ENCODE peak calls at places on chromosomes 3 and 15, in eight cellular contexts. F, W, S, B, Z, L, T and N are unnamed samples.

GRCh38 chr3:124859025-124859424 is 28.1 kb downstream of the ITGB5 start:
- DNase-seq in B (peak), W (no peak), F (no peak), T (no peak), L (peak), Z (peak), S (no peak), N (no peak)

GRCh38 chr3:195889843-195890407 is 18.4 kb downstream of the TNK2 start:
- DNase-seq in B (no peak), L (no peak), T (peak), W (no peak), F (no peak), S (no peak), Z (no peak), N (no peak)

GRCh38 chr3:45003859-45004258 is 22.2 kb upstream of the CLEC3B start:
- DNase-seq in L (no peak), T (no peak), W (no peak), B (no peak), S (no peak), Z (no peak), F (no peak), N (no peak)

GRCh38 chr15:40927497-40928346 is 1.4 kb upstream of the DLL4 start:
- DNase-seq in F (no peak), S (no peak), Z (no peak), W (no peak), T (no peak), L (no peak), B (no peak), N (peak)

GRCh38 chr3:79140718-79141117 is 627.1 kb downstream of the ROBO1 start:
- DNase-seq in T (no peak), F (peak), W (no peak), B (peak), L (no peak), S (no peak), Z (peak), N (no peak)

GRCh38 chr3:188319569-188319968 is 165.6 kb downstream of the LPP start:
- DNase-seq in S (no peak), F (peak), W (no peak), B (peak), L (no peak), T (no peak), Z (no peak), N (no peak)

GRCh38 chr15:98216166-98216565 is 255.7 kb downstream of the ARRDC4 start:
- DNase-seq in W (no peak), B (no peak), T (no peak), L (no peak), Z (no peak), F (no peak), S (no peak), N (no peak)

GRCh38 chr3:110473405-110473804 is 598.2 kb upstream of the NECTIN3 start:
- DNase-seq in Z (no peak), B (no peak), F (no peak), L (no peak), W (no peak), T (no peak), S (no peak), N (peak)

GRCh38 chr3:126355777-126356372 is 1.3 kb downstream of the KLF15 start:
- DNase-seq in Z (peak), T (peak), S (peak), B (peak), L (peak), F (no peak), W (peak), N (peak)

DNA sequence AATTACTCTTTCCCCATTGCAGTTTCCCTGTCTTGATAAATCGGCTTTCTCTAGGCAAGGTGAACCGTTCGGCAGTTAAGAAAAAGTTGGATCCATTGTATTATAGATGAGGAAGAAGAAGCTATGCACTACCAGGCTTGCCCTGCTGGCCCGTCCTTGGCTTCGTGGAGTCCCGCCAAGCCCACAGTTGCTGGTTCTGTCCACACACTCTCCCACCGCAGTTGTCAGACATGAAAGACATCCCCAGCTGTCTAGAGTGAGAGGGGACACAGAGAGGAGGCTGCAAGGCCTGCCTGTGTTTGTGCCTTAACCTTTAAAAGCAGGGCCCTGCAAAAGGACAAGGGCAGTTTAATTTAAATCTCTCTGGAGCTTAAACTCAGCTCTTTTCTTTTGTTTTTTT is 47.2 kb upstream of the PLCL2 start:
- DNase-seq in F (no peak), W (peak), L (no peak), Z (no peak), B (no peak), T (no peak), S (no peak), N (no peak)
- TF ChIP-seq CTCF in F (no peak), W (peak), L (no peak), Z (no peak), B (no peak), T (no peak), S (no peak), N (no peak)

GRCh38 chr3:193897791-193898190 is 238.2 kb upstream of the HES1 start:
- DNase-seq in W (no peak), F (no peak), Z (no peak), L (no peak), S (no peak), T (no peak), B (no peak), N (no peak)
- H3K4me3 ChIP-seq in W (no peak), F (no peak), Z (no peak), L (no peak), S (no peak), T (no peak), B (no peak), N (no peak)

GRCh38 chr15:43776718-43777292 is at the start of gene ELL3:
- DNase-seq in Z (peak), S (no peak), F (peak), W (peak), T (peak), L (peak), B (no peak), N (peak)

GRCh38 chr15:43777293-43777819 is 590 bp upstream of the ELL3 start:
- DNase-seq in S (no peak), L (peak), W (peak), Z (peak), T (peak), B (peak), F (no peak), N (peak)

GRCh38 chr15:43776101-43776717 is 557 bp downstream of the ELL3 start:
- DNase-seq in B (no peak), Z (no peak), W (no peak), T (peak), L (peak), F (no peak), S (no peak), N (peak)

GRCh38 chr15:43774062-43774461 is 2.7 kb downstream of the ELL3 start:
- DNase-seq in B (no peak), Z (no peak), L (no peak), F (no peak), T (no peak), W (no peak), S (no peak), N (no peak)

DNA sequence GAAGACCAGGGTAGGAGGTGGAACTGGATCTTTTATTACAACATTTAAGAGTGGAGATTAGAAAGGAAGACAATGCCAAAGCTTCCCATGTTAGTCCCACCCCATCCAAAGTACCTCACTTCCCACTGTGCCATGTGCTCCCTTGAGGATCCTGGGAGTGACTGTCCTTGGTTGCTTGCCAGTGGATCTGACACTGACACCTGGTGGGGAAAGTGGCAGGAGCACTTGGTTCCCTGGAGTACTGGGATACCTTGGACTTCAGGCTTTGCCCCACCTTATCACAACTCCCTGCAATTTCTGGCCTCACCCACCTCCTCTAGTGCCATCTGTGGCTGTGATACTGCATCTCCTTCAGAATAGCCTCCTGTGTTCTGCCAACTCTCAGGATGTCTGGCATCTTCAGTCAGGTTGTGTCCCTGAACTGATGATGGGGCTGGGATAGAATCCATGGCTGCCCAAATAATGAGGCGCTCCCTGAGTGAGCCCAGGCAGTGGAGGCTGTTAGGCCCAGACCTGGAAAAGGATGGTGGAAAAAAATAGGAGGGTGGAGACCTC is 1.3 kb downstream of the ELL3 start:
- DNase-seq in L (no peak), T (peak), Z (peak), F (peak), B (peak), S (no peak), W (no peak), N (peak)
- TF ChIP-seq CTCF in L (no peak), T (peak), Z (peak), F (peak), B (peak), S (no peak), W (peak), N (no peak)

GRCh38 chr15:70526221-70526973 is 237.0 kb downstream of the UACA start:
- DNase-seq in B (peak), W (no peak), T (no peak), F (peak), Z (peak), S (no peak), L (peak), N (peak)

GRCh38 chr15:70528816-70529215 is 234.5 kb downstream of the UACA start:
- DNase-seq in F (no peak), L (peak), T (no peak), B (no peak), Z (no peak), W (no peak), S (no peak), N (no peak)

GRCh38 chr15:70525551-70525950 is 237.8 kb downstream of the UACA start:
- DNase-seq in L (no peak), F (no peak), W (no peak), Z (no peak), B (no peak), T (no peak), S (no peak), N (no peak)

GRCh38 chr15:70528270-70528706 is 235.1 kb downstream of the UACA start:
- DNase-seq in F (no peak), Z (peak), W (no peak), T (no peak), S (no peak), L (peak), B (peak), N (peak)

GRCh38 chr15:70526974-70527325 is 236.4 kb downstream of the UACA start:
- DNase-seq in W (no peak), F (no peak), Z (no peak), B (no peak), L (peak), T (no peak), S (no peak), N (no peak)
- H3K4me3 ChIP-seq in W (no peak), F (no peak), Z (peak), B (peak), L (no peak), T (no peak), S (no peak), N (no peak)

GRCh38 chr15:50315814-50316630 is 39.0 kb downstream of the GABPB1 start:
- DNase-seq in F (peak), W (no peak), T (peak), L (no peak), S (no peak), Z (no peak), B (peak), N (no peak)
- TF ChIP-seq CTCF in F (peak), W (peak), T (peak), L (no peak), S (peak), Z (peak), B (peak), N (no peak)

GRCh38 chr15:51969728-51970127 is 1.9 kb downstream of the LEO1 start:
- DNase-seq in Z (no peak), B (peak), T (no peak), W (no peak), F (no peak), S (no peak), L (no peak), N (no peak)
- H3K4me3 ChIP-seq in Z (no peak), B (no peak), T (peak), W (no peak), F (no peak), S (no peak), L (no peak), N (no peak)

GRCh38 chr15:77620297-77620696 is 12.4 kb downstream of the LINGO1 start:
- DNase-seq in S (no peak), W (no peak), T (no peak), B (no peak), F (no peak), L (no peak), Z (no peak), N (no peak)

GRCh38 chr15:77619883-77620282 is 12.8 kb downstream of the LINGO1 start:
- DNase-seq in L (no peak), Z (no peak), W (no peak), F (no peak), T (no peak), S (no peak), B (no peak), N (no peak)

GRCh38 chr15:77615472-77615871 is 17.2 kb downstream of the LINGO1 start:
- DNase-seq in L (no peak), W (no peak), F (no peak), T (no peak), B (no peak), S (no peak), Z (no peak), N (no peak)

GRCh38 chr15:77616072-77616471 is 16.6 kb downstream of the LINGO1 start:
- DNase-seq in L (no peak), T (no peak), Z (no peak), S (no peak), F (no peak), W (no peak), B (no peak), N (no peak)

GRCh38 chr15:77617507-77618285 is 15.0 kb downstream of the LINGO1 start:
- DNase-seq in T (no peak), Z (no peak), L (no peak), S (no peak), W (no peak), B (no peak), F (peak), N (no peak)
- TF ChIP-seq CTCF in T (peak), Z (peak), L (no peak), S (no peak), W (no peak), B (no peak), F (peak), N (peak)

DNA sequence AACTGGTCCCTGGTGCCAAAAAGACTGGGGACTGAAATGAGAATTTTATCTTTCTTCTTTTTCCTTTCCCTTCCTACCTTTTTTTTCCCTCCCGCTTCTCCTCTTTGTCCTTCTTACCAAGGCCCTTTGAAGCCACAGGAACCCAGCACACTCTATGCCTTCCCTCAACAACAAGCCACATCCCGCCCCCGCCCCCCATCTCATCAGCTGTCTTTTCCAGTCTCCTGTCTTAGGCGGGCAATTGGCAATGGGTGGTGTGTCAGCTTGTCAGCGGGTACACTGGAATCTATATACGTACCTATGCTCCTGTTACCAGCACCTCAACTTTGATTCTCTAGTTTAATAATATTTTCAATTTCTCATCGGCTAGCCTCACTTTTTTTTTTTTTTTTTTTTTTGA is 56.3 kb upstream of the CHD2 start:
- DNase-seq in B (no peak), T (no peak), S (no peak), Z (no peak), W (no peak), L (peak), F (no peak), N (no peak)
- H3K4me3 ChIP-seq in B (no peak), T (no peak), S (no peak), Z (no peak), W (no peak), L (no peak), F (no peak), N (no peak)

GRCh38 chr15:25862469-25863066 is 559 bp downstream of the ATP10A start:
- DNase-seq in B (no peak), W (no peak), T (peak), F (peak), L (peak), Z (no peak), S (no peak), N (peak)
- TF ChIP-seq CTCF in B (no peak), W (no peak), T (no peak), F (no peak), L (no peak), Z (no peak), S (no peak), N (no peak)

DNA sequence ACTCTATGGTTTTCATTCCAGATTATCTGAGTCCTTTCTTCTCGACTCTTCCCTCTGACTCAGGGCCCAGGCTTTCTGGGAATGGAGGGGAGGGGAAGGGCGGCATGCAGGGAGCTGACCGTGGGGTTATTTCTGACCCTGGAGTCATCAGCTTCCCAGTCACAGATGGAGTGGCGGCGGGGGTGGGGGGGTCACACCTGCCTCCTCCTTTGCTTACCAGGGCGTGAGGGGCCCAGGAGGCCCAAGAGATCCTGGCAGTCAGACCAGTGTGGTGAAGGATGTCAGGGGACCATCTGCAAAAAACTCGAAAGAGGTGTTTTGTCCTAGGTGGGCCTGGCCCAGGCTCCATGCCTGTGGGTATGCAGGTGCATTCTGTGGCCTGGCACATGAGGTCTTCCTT is 996 bp upstream of the XIRP1 start:
- DNase-seq in T (no peak), L (no peak), F (no peak), S (no peak), Z (peak), W (peak), B (peak), N (no peak)
- H3K4me3 ChIP-seq in T (no peak), L (no peak), F (no peak), S (no peak), Z (no peak), W (no peak), B (no peak), N (no peak)